ENCODE peak calls at places on chromosome 5, in nine cellular contexts. U, G, P, W, Z, I, O, A and K are unnamed samples.

GRCh38 chr5:154479160-154479943 is 1.3 kb upstream of the HAND1 start:
- DNase-seq in O (no peak), P (no peak), G (no peak), W (no peak), Z (peak; percentile 47), U (no peak), I (no peak), A (no peak), K (no peak)

GRCh38 chr5:14142202-14142855 is 813 bp upstream of the TRIO start:
- DNase-seq in G (no peak), A (no peak), O (no peak), W (no peak), P (no peak), Z (no peak), U (no peak), I (no peak), K (no peak)

GRCh38 chr5:6319116-6319515 is 59.2 kb downstream of the MED10 start:
- DNase-seq in I (no peak), O (peak; percentile 41), Z (no peak), A (no peak), W (no peak), G (no peak), U (no peak), P (no peak), K (no peak)

GRCh38 chr5:25091917-25092316 is 447.1 kb upstream of the CDH10 start:
- DNase-seq in Z (no peak), U (no peak), A (no peak), G (no peak), O (peak; percentile 11), P (no peak), I (no peak), W (no peak), K (no peak)

GRCh38 chr5:6545770-6546690 is 86.8 kb downstream of the NSUN2 start:
- DNase-seq in I (peak; percentile 74), P (peak; percentile 25), G (no peak), U (no peak), A (no peak), O (no peak), Z (no peak), W (no peak), K (no peak)

GRCh38 chr5:138611295-138612220 is 36.4 kb upstream of the HSPA9 start:
- DNase-seq in G (no peak), A (peak; percentile 53), W (no peak), P (peak; percentile 49), I (peak; percentile 15), O (no peak), U (no peak), Z (peak; percentile 74), K (peak; percentile 70)

GRCh38 chr5:174243904-174244303 is 198.4 kb downstream of the NSG2 start:
- DNase-seq in U (no peak), A (no peak), I (no peak), P (no peak), O (no peak), W (no peak), Z (no peak), G (no peak), K (no peak)

GRCh38 chr5:109929371-109929770 is 239.6 kb downstream of the MAN2A1 start:
- DNase-seq in A (no peak), W (no peak), Z (no peak), P (peak; percentile 15), I (no peak), G (no peak), U (no peak), O (no peak), K (no peak)

GRCh38 chr5:163177971-163178370 is 259.4 kb upstream of the CCNG1 start:
- DNase-seq in I (no peak), A (no peak), G (no peak), O (no peak), P (no peak), W (no peak), Z (no peak), U (no peak), K (no peak)

GRCh38 chr5:107619781-107620180 is 51.0 kb downstream of the EFNA5 start:
- DNase-seq in P (no peak), O (no peak), G (no peak), W (no peak), A (no peak), I (no peak), U (no peak), Z (no peak), K (no peak)

GRCh38 chr5:9156282-9156681 is 389.6 kb downstream of the SEMA5A start:
- DNase-seq in U (no peak), I (no peak), P (peak; percentile 4), W (peak; percentile 30), A (peak; percentile 17), O (peak; percentile 73), G (peak; percentile 54), Z (peak; percentile 69), K (peak; percentile 49)

GRCh38 chr5:32760091-32760509 is 49.0 kb downstream of the NPR3 start:
- DNase-seq in Z (no peak), U (no peak), A (no peak), I (no peak), O (peak; percentile 56), W (no peak), G (peak; percentile 48), P (peak; percentile 5), K (no peak)

GRCh38 chr5:8807636-8808035 is 738.2 kb downstream of the SEMA5A start:
- DNase-seq in O (peak; percentile 49), W (no peak), I (no peak), P (no peak), Z (no peak), G (no peak), A (no peak), U (no peak), K (no peak)

GRCh38 chr5:97000391-97000790 is 64.5 kb downstream of the LNPEP start:
- DNase-seq in G (no peak), P (no peak), W (no peak), Z (no peak), U (no peak), A (no peak), I (no peak), O (no peak), K (no peak)

GRCh38 chr5:39178171-39178570 is 41.2 kb downstream of the FYB1 start:
- DNase-seq in O (peak; percentile 62), Z (no peak), I (no peak), U (no peak), G (peak; percentile 98), A (no peak), P (peak; percentile 4), W (no peak), K (no peak)

GRCh38 chr5:175920506-175920865 is 47.6 kb downstream of the THOC3 start:
- DNase-seq in Z (no peak), P (no peak), I (no peak), G (no peak), W (no peak), U (no peak), A (no peak), O (no peak), K (no peak)

GRCh38 chr5:113693621-113694130 is 180.2 kb downstream of the YTHDC2 start:
- DNase-seq in W (no peak), I (no peak), G (no peak), O (no peak), U (no peak), Z (no peak), A (no peak), P (no peak), K (no peak)

GRCh38 chr5:78467744-78468357 is 107.4 kb downstream of the SCAMP1 start:
- DNase-seq in W (no peak), A (no peak), G (peak; percentile 29), U (peak; percentile 7), O (peak; percentile 22), P (peak; percentile 60), Z (no peak), I (no peak), K (no peak)

GRCh38 chr5:178422400-178422775 is 167.8 kb downstream of the COL23A1 start:
- DNase-seq in I (no peak), Z (peak; percentile 18), G (no peak), A (no peak), U (no peak), P (no peak), O (no peak), W (no peak), K (no peak)

GRCh38 chr5:12777342-12777741 is 873.1 kb upstream of the CTNND2 start:
- DNase-seq in Z (no peak), A (no peak), P (no peak), W (no peak), I (no peak), U (no peak), G (no peak), O (peak; percentile 75), K (no peak)

GRCh38 chr5:90111354-90112070 is 298.0 kb downstream of the CETN3 start:
- DNase-seq in I (no peak), P (no peak), G (no peak), O (no peak), A (no peak), W (no peak), Z (no peak), U (no peak), K (no peak)

GRCh38 chr5:72205431-72206009 is 98.2 kb downstream of the MAP1B start:
- DNase-seq in O (no peak), A (no peak), W (no peak), G (no peak), I (no peak), P (no peak), U (no peak), Z (no peak), K (no peak)

GRCh38 chr5:134637106-134637721 is 4.6 kb upstream of the SAR1B start:
- DNase-seq in Z (no peak), U (no peak), P (no peak), G (no peak), A (no peak), O (no peak), W (peak; percentile 73), I (no peak), K (no peak)

GRCh38 chr5:1169608-1170115 is 31.7 kb upstream of the SLC6A19 start:
- DNase-seq in P (no peak), W (no peak), O (no peak), A (no peak), I (no peak), G (no peak), U (no peak), Z (no peak), K (no peak)

GRCh38 chr5:132268698-132269551 is 11.4 kb downstream of the PDLIM4 start:
- DNase-seq in W (no peak), O (no peak), P (no peak), A (no peak), U (no peak), I (no peak), G (no peak), Z (peak; percentile 25), K (no peak)

GRCh38 chr5:14557203-14557725 is 24.3 kb upstream of the OTULINL start:
- DNase-seq in W (peak; percentile 4), Z (no peak), P (peak; percentile 29), O (no peak), I (no peak), G (no peak), U (no peak), A (no peak), K (no peak)

GRCh38 chr5:180137401-180138213 is 66.0 kb upstream of the RNF130 start:
- DNase-seq in U (no peak), I (no peak), Z (no peak), O (no peak), G (no peak), A (no peak), P (no peak), W (no peak), K (peak; percentile 4)

GRCh38 chr5:32639943-32640342 is 54.6 kb downstream of the SUB1 start:
- DNase-seq in O (no peak), W (no peak), Z (no peak), P (no peak), U (no peak), A (no peak), I (no peak), G (no peak), K (no peak)

GRCh38 chr5:139178948-139179347 is 19.2 kb downstream of the SIL1 start:
- DNase-seq in U (no peak), A (no peak), Z (no peak), I (no peak), O (peak; percentile 34), G (no peak), W (peak; percentile 55), P (peak; percentile 65), K (no peak)

GRCh38 chr5:114500756-114501155 is 138.9 kb downstream of the KCNN2 start:
- DNase-seq in O (no peak), U (no peak), Z (no peak), G (no peak), W (no peak), P (no peak), A (no peak), I (no peak), K (no peak)

GRCh38 chr5:128083811-128084227 is 253 bp downstream of the SLC12A2 start:
- DNase-seq in Z (peak; percentile 65), W (no peak), A (no peak), P (no peak), O (no peak), I (no peak), U (no peak), G (no peak), K (no peak)